ENCODE peak calls at places on chromosomes 7 and 10, in five cellular contexts. U is H9, D is H1, A is neuronal stem cell, C is trophoblast cell. M is an unnamed sample.

GRCh38 chr10:35640474-35640873 is 1.6 kb downstream of the FZD8 start:
- DNase-seq in A (peak), U (peak), D (no peak), C (peak), M (peak)

GRCh38 chr7:43565786-43566185 is 17.1 kb upstream of the STK17A start:
- DNase-seq in A (no peak), U (no peak), D (no peak), C (no peak), M (peak)

GRCh38 chr10:63644398-63645142 is 123.4 kb downstream of the REEP3 start:
- DNase-seq in D (no peak), U (no peak), A (no peak), C (no peak), M (no peak)

GRCh38 chr7:24504871-24505270 is 68.4 kb upstream of the PALS2 start:
- DNase-seq in A (no peak), C (no peak), U (no peak), D (no peak), M (no peak)

GRCh38 chr7:151849008-151849878 is 27.7 kb downstream of the PRKAG2 start:
- DNase-seq in A (no peak), U (no peak), C (no peak), D (no peak), M (no peak)

GRCh38 chr10:34252111-34252510 is 563.0 kb downstream of the PARD3 start:
- DNase-seq in U (peak), D (peak), A (no peak), C (peak), M (no peak)

GRCh38 chr7:47379629-47380324 is 202.1 kb downstream of the TNS3 start:
- DNase-seq in D (no peak), A (peak), U (peak), C (peak), M (peak)

GRCh38 chr10:34434119-34434594 is 380.9 kb downstream of the PARD3 start:
- DNase-seq in C (peak), U (no peak), D (no peak), A (no peak), M (peak)

GRCh38 chr10:34835908-34836558 is 20.9 kb upstream of the PARD3 start:
- DNase-seq in D (no peak), U (no peak), A (no peak), C (no peak), M (no peak)

GRCh38 chr7:145092766-145093165 is 256.9 kb upstream of the TPK1 start:
- DNase-seq in A (no peak), U (no peak), C (no peak), D (no peak), M (no peak)

GRCh38 chr7:143882020-143882610 is 19.9 kb downstream of the TCAF1 start:
- DNase-seq in D (no peak), A (peak), U (peak), C (no peak), M (peak)

GRCh38 chr10:132580157-132580556 is 42.6 kb downstream of the INPP5A start:
- DNase-seq in A (no peak), U (no peak), C (no peak), D (no peak), M (no peak)

GRCh38 chr10:34092891-34093290 is 722.2 kb downstream of the PARD3 start:
- DNase-seq in C (no peak), D (no peak), U (no peak), A (no peak), M (no peak)

GRCh38 chr10:1525354-1526162 is 211.8 kb downstream of the ADARB2 start:
- DNase-seq in D (no peak), A (no peak), U (no peak), C (no peak), M (no peak)

GRCh38 chr7:2758673-2759603 is 70.9 kb downstream of the AMZ1 start:
- DNase-seq in C (no peak), A (no peak), U (no peak), D (no peak), M (no peak)

GRCh38 chr10:642186-642890 is 47.1 kb downstream of the DIP2C start:
- DNase-seq in U (no peak), C (peak), D (no peak), A (no peak), M (no peak)

GRCh38 chr7:112022128-112022527 is 184.1 kb downstream of the DOCK4 start:
- DNase-seq in A (no peak), U (no peak), C (no peak), D (no peak), M (peak)

GRCh38 chr7:138431517-138431916 is 28.5 kb upstream of the TRIM24 start:
- DNase-seq in U (no peak), D (no peak), C (peak), A (no peak), M (no peak)

GRCh38 chr10:28280652-28281051 is 22.2 kb downstream of the MPP7 start:
- DNase-seq in U (no peak), C (peak), A (no peak), D (no peak), M (no peak)

GRCh38 chr7:157520249-157520648 is 183.4 kb downstream of the DNAJB6 start:
- DNase-seq in A (no peak), U (peak), C (no peak), D (no peak), M (no peak)

GRCh38 chr10:106557951-106558733 is 606.4 kb downstream of the SORCS1 start:
- DNase-seq in A (no peak), U (no peak), D (no peak), C (no peak), M (peak)

GRCh38 chr7:133940368-133940767 is 186.8 kb upstream of the LRGUK start:
- DNase-seq in C (no peak), D (no peak), A (no peak), U (no peak), M (no peak)

GRCh38 chr7:2734761-2735571 is 47.0 kb downstream of the AMZ1 start:
- DNase-seq in U (no peak), C (no peak), A (no peak), D (no peak), M (peak)

GRCh38 chr7:6284055-6284400 is 11.6 kb upstream of the CYTH3 start:
- DNase-seq in A (no peak), D (no peak), C (no peak), U (no peak), M (peak)

GRCh38 chr7:14495633-14496032 is 406.9 kb downstream of the DGKB start:
- DNase-seq in U (no peak), D (no peak), A (no peak), C (no peak), M (no peak)

GRCh38 chr10:60441515-60441914 is 51.8 kb upstream of the ANK3 start:
- DNase-seq in D (no peak), A (no peak), U (no peak), C (peak), M (no peak)

GRCh38 chr10:100997364-100998182 is 2.0 kb upstream of the LZTS2 start:
- DNase-seq in D (peak), A (peak), C (peak), U (peak), M (peak)

GRCh38 chr7:84187813-84188212 is 6.8 kb downstream of the SEMA3A start:
- DNase-seq in A (no peak), U (no peak), D (no peak), C (peak), M (peak)

GRCh38 chr10:5079836-5080235 is 14.4 kb upstream of the AKR1C3 start:
- DNase-seq in D (no peak), A (no peak), C (no peak), U (no peak), M (no peak)

GRCh38 chr10:106535304-106535964 is 629.1 kb downstream of the SORCS1 start:
- DNase-seq in C (no peak), U (peak), A (no peak), D (no peak), M (no peak)

GRCh38 chr10:88131561-88132139 is 268.2 kb downstream of the PTEN start:
- DNase-seq in D (no peak), C (no peak), U (peak), A (no peak), M (no peak)

GRCh38 chr7:116565981-116566380 is 41.1 kb downstream of the CAV1 start:
- DNase-seq in D (no peak), C (no peak), U (no peak), A (no peak), M (no peak)

GRCh38 chr10:121500591-121501341 is 97.5 kb downstream of the FGFR2 start:
- DNase-seq in C (peak), A (no peak), U (no peak), D (no peak), M (no peak)
- H2BK12ac ChIP-seq in C (no peak), A (no peak), U (no peak), D (no peak), M (no peak)

DNA sequence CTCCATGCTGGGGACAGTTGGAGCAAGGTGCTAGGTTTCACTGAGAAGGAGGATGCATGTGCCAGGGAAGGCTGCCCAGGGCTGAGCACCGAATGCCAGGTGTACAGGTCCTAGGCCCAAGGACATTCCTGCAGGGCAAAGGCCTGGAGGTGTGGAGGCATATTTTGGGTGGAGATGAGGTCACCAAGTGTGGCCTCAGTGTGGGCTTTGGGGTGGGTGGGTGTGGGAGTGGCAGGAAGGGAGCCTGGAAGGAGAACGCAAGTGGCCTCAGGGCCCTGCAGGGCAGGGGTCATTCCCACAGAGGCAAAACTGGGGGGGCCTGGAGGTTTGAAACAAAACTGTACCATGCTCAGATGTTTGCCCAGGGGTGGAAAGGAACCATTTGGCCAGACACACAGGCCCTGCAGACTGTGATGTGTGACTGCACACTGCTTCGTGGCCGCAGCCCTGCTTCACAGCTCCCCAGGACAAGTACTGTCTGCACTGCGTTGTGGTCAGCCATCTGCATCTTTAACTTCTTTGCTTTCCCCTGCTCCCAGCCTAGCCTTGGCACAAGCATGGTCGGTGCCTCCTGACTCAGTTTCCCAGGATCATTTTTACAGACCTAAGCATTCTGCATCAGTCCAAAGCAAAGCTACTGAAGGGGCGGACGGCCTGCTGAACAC is 5.1 kb downstream of the PLPP4 start:
- DNase-seq in A (no peak), U (no peak), C (no peak), D (no peak), M (no peak)
- H2AK5ac ChIP-seq in A (no peak), U (no peak), C (no peak), D (no peak), M (no peak)

GRCh38 chr10:128456271-128456670 is 330.0 kb upstream of the MKI67 start:
- DNase-seq in C (no peak), U (no peak), D (no peak), A (no peak), M (no peak)
- H3K27ac ChIP-seq in C (no peak), U (no peak), D (no peak), A (no peak), M (no peak)

DNA sequence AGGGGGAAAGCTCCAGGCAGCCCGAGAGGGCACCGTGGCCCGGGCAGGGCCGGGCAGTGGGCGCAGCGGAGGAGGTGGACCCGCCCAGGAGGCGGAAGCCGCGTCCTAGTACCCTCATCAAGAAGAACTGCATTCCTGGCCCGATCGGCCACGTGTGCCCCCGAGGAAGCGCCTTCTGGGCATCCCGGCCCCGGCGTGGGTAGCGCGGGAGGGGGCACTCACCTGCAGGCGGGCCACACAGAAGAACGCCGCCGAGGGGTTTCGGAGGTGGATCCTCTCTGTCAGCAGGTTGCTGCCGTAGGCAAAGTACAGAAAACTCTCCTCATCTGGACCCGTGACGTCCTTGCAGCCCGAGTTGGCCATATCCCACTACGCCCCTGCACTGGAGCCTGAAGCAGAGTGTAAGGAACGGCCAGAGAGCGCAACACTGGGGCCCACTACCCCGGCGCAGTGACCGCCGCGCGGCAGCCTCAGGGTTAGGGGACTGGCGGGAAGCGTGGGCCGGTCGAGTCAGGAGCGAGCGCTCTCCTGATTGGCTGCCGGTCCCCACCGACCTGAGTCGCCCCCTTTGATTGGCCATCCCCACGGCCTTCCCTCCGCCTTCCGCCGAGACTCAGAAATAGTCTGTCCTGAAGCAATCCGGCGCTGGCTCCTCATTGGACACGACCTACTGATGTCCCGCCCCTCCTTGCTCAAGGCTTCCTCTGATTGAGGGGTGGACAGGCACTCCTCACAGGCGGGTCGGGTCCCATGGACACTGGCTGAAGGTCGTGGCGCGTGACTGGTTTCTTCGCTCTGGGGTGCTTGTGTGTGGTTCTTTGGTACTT is at the start of gene GGCT:
- DNase-seq in U (peak), D (peak), A (peak), C (peak), M (peak)
- H2BK12ac ChIP-seq in U (no peak), D (no peak), A (no peak), C (no peak), M (peak)

GRCh38 chr10:121928528-121928884 is 675 bp upstream of the ATE1 start:
- DNase-seq in C (peak), U (no peak), A (no peak), D (no peak), M (peak)
- H2AK5ac ChIP-seq in C (peak), U (no peak), A (peak), D (peak), M (peak)

GRCh38 chr7:150376560-150376959 is 2.6 kb upstream of the ZNF775 start:
- DNase-seq in U (no peak), A (no peak), D (no peak), C (no peak), M (no peak)
- H3K27ac ChIP-seq in U (no peak), A (peak), D (no peak), C (peak), M (no peak)

GRCh38 chr10:118052816-118053215 is 6.1 kb upstream of the RAB11FIP2 start:
- DNase-seq in C (no peak), D (no peak), U (no peak), A (no peak), M (no peak)
- H2BK12ac ChIP-seq in C (no peak), D (no peak), U (no peak), A (no peak), M (no peak)

DNA sequence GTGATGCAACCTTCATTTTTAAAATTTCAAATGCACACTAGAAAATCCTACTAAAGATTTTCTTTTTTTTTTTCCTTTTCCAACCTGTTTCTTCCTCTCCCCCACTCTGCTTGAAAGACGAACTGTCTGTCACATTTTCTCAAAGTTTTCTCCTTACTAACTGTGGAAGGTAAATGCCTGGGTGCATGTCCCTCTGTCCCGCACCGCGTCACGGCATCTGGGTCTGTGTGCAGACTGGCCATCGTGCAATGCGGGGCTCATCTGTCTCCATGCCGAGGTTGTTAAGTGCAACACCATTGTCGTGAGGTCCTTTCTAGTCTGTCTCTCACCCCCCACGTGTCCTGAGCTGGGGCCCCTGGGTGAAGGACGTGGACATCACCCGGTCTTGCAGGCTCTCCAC is 28.4 kb downstream of the PFKFB3 start:
- DNase-seq in C (no peak), U (no peak), D (no peak), A (no peak), M (no peak)
- H2AK5ac ChIP-seq in C (no peak), U (no peak), D (no peak), A (no peak), M (no peak)

GRCh38 chr7:105622114-105622731 is 40.9 kb upstream of the EFCAB10 start:
- DNase-seq in D (no peak), C (no peak), U (no peak), A (no peak), M (no peak)
- H3K27ac ChIP-seq in D (no peak), C (no peak), U (no peak), A (no peak), M (no peak)